ENCODE peak calls at places on chromosome 6, in ten cellular contexts. One of them, this sample, is unnamed.

GRCh38 chr6:89035252-89036106 is 45.1 kb upstream of the PNRC1 start:
- DNase-seq in cardiac fibroblast: peak
- DNase-seq in GM03348: peak
- DNase-seq in caudate nucleus: no peak
- DNase-seq in left ventricle myocardium superior: peak
- DNase-seq in T-helper 17 cell: no peak
- DNase-seq in AG09309: peak
- DNase-seq in fibroblast of lung: peak
- DNase-seq in fibroblast of mammary gland: peak
- DNase-seq in activated CD8-positive, alpha-beta T cell treated with anti-CD3 and anti-CD28 coated beads for 36 hours: no peak
- DNase-seq in this sample: peak

GRCh38 chr6:81634155-81634880 is 118.2 kb downstream of the TENT5A start:
- DNase-seq in cardiac fibroblast: no peak
- DNase-seq in GM03348: no peak
- DNase-seq in caudate nucleus: no peak
- DNase-seq in left ventricle myocardium superior: no peak
- DNase-seq in T-helper 17 cell: no peak
- DNase-seq in AG09309: no peak
- DNase-seq in fibroblast of lung: no peak
- DNase-seq in fibroblast of mammary gland: no peak
- DNase-seq in activated CD8-positive, alpha-beta T cell treated with anti-CD3 and anti-CD28 coated beads for 36 hours: no peak
- DNase-seq in this sample: no peak

GRCh38 chr6:170371588-170371987 is 65.0 kb downstream of the FAM120B start:
- DNase-seq in cardiac fibroblast: peak
- DNase-seq in GM03348: no peak
- DNase-seq in caudate nucleus: no peak
- DNase-seq in left ventricle myocardium superior: peak
- DNase-seq in T-helper 17 cell: no peak
- DNase-seq in AG09309: no peak
- DNase-seq in fibroblast of lung: peak
- DNase-seq in fibroblast of mammary gland: no peak
- DNase-seq in activated CD8-positive, alpha-beta T cell treated with anti-CD3 and anti-CD28 coated beads for 36 hours: no peak
- DNase-seq in this sample: peak

GRCh38 chr6:158605266-158605878 is 39.2 kb downstream of the DYNLT1 start:
- DNase-seq in cardiac fibroblast: peak
- DNase-seq in GM03348: peak
- DNase-seq in caudate nucleus: peak
- DNase-seq in left ventricle myocardium superior: no peak
- DNase-seq in T-helper 17 cell: no peak
- DNase-seq in AG09309: peak
- DNase-seq in fibroblast of lung: peak
- DNase-seq in fibroblast of mammary gland: peak
- DNase-seq in activated CD8-positive, alpha-beta T cell treated with anti-CD3 and anti-CD28 coated beads for 36 hours: peak
- DNase-seq in this sample: no peak

GRCh38 chr6:100479180-100480035 is 14.7 kb upstream of the SIM1 start:
- DNase-seq in cardiac fibroblast: peak
- DNase-seq in GM03348: peak
- DNase-seq in caudate nucleus: no peak
- DNase-seq in left ventricle myocardium superior: no peak
- DNase-seq in T-helper 17 cell: no peak
- DNase-seq in AG09309: no peak
- DNase-seq in fibroblast of lung: peak
- DNase-seq in fibroblast of mammary gland: peak
- DNase-seq in activated CD8-positive, alpha-beta T cell treated with anti-CD3 and anti-CD28 coated beads for 36 hours: no peak
- DNase-seq in this sample: no peak

GRCh38 chr6:68738039-68738438 is 103.0 kb downstream of the ADGRB3 start:
- DNase-seq in cardiac fibroblast: no peak
- DNase-seq in GM03348: no peak
- DNase-seq in caudate nucleus: no peak
- DNase-seq in left ventricle myocardium superior: no peak
- DNase-seq in T-helper 17 cell: no peak
- DNase-seq in AG09309: no peak
- DNase-seq in fibroblast of lung: no peak
- DNase-seq in fibroblast of mammary gland: no peak
- DNase-seq in activated CD8-positive, alpha-beta T cell treated with anti-CD3 and anti-CD28 coated beads for 36 hours: no peak
- DNase-seq in this sample: no peak

GRCh38 chr6:46044876-46045617 is 29.4 kb upstream of the CLIC5 start:
- DNase-seq in cardiac fibroblast: peak
- DNase-seq in GM03348: peak
- DNase-seq in caudate nucleus: no peak
- DNase-seq in left ventricle myocardium superior: peak
- DNase-seq in T-helper 17 cell: no peak
- DNase-seq in AG09309: peak
- DNase-seq in fibroblast of lung: peak
- DNase-seq in fibroblast of mammary gland: peak
- DNase-seq in activated CD8-positive, alpha-beta T cell treated with anti-CD3 and anti-CD28 coated beads for 36 hours: peak
- DNase-seq in this sample: peak

GRCh38 chr6:64254558-64254957 is 619.0 kb downstream of the PHF3 start:
- DNase-seq in cardiac fibroblast: no peak
- DNase-seq in GM03348: no peak
- DNase-seq in caudate nucleus: no peak
- DNase-seq in left ventricle myocardium superior: no peak
- DNase-seq in T-helper 17 cell: no peak
- DNase-seq in AG09309: no peak
- DNase-seq in fibroblast of lung: no peak
- DNase-seq in fibroblast of mammary gland: no peak
- DNase-seq in activated CD8-positive, alpha-beta T cell treated with anti-CD3 and anti-CD28 coated beads for 36 hours: no peak
- DNase-seq in this sample: no peak

GRCh38 chr6:42818878-42819277 is 37.0 kb downstream of the BICRAL start:
- DNase-seq in cardiac fibroblast: no peak
- DNase-seq in GM03348: no peak
- DNase-seq in caudate nucleus: no peak
- DNase-seq in left ventricle myocardium superior: no peak
- DNase-seq in T-helper 17 cell: no peak
- DNase-seq in AG09309: no peak
- DNase-seq in fibroblast of lung: no peak
- DNase-seq in fibroblast of mammary gland: no peak
- DNase-seq in activated CD8-positive, alpha-beta T cell treated with anti-CD3 and anti-CD28 coated beads for 36 hours: no peak
- DNase-seq in this sample: no peak

GRCh38 chr6:7143161-7143974 is 35.6 kb downstream of the RREB1 start:
- DNase-seq in cardiac fibroblast: peak
- DNase-seq in GM03348: no peak
- DNase-seq in caudate nucleus: peak
- DNase-seq in left ventricle myocardium superior: no peak
- DNase-seq in T-helper 17 cell: no peak
- DNase-seq in AG09309: no peak
- DNase-seq in fibroblast of lung: peak
- DNase-seq in fibroblast of mammary gland: no peak
- DNase-seq in activated CD8-positive, alpha-beta T cell treated with anti-CD3 and anti-CD28 coated beads for 36 hours: no peak
- DNase-seq in this sample: no peak

This sample was measured in Right ventricle myocardium superior.